ENCODE peak calls at places on chromosome 19, in four cellular contexts. X, P, V and S are unnamed samples. For H3K9me3, the result is how much of the 10 kb centered on the place peaks cover.

GRCh38 chr19:55406091-55406868 is 1.3 kb downstream of the UBE2S start:
- DNase-seq in V (no peak), P (no peak), X (no peak), S (no peak)

GRCh38 chr19:18366027-18366435 is 19.9 kb upstream of the GDF15 start:
- DNase-seq in X (no peak), P (no peak), V (no peak), S (no peak)

GRCh38 chr19:19528721-19529490 is at the start of gene YJEFN3:
- DNase-seq in P (no peak), X (no peak), V (no peak), S (no peak)

GRCh38 chr19:51138549-51138979 is 3.5 kb upstream of the SIGLEC7 start:
- DNase-seq in V (no peak), X (no peak), P (no peak), S (no peak)

GRCh38 chr19:50702870-50703829 is 16.5 kb downstream of the SHANK1 start:
- DNase-seq in X (no peak), P (no peak), V (peak), S (no peak)

GRCh38 chr19:15432018-15432494 is 13.3 kb upstream of the AKAP8L start:
- DNase-seq in V (no peak), P (no peak), X (no peak), S (no peak)

GRCh38 chr19:6740589-6741348 is 1.3 kb downstream of the TRIP10 start:
- DNase-seq in V (peak), X (peak), P (no peak), S (no peak)

GRCh38 chr19:11125994-11126685 is 29.4 kb downstream of the SPC24 start:
- DNase-seq in P (peak), V (peak), X (peak), S (no peak)

GRCh38 chr19:18832331-18833140 is 777 bp downstream of the UPF1 start:
- DNase-seq in X (peak), V (peak), P (peak), S (no peak)

GRCh38 chr19:4279530-4280422 is 710 bp downstream of the SHD start:
- DNase-seq in P (peak), V (no peak), X (no peak), S (no peak)
- TF ChIP-seq EZH2 in P (peak), V (no peak), X (peak), S (peak)

GRCh38 chr19:41698746-41699230 is 9.6 kb upstream of the CEACAM5 start:
- DNase-seq in P (no peak), V (no peak), X (no peak), S (no peak)
- H3K9me3 ChIP-seq in P (half or more), V (under half), X (under half), S (under half)

DNA sequence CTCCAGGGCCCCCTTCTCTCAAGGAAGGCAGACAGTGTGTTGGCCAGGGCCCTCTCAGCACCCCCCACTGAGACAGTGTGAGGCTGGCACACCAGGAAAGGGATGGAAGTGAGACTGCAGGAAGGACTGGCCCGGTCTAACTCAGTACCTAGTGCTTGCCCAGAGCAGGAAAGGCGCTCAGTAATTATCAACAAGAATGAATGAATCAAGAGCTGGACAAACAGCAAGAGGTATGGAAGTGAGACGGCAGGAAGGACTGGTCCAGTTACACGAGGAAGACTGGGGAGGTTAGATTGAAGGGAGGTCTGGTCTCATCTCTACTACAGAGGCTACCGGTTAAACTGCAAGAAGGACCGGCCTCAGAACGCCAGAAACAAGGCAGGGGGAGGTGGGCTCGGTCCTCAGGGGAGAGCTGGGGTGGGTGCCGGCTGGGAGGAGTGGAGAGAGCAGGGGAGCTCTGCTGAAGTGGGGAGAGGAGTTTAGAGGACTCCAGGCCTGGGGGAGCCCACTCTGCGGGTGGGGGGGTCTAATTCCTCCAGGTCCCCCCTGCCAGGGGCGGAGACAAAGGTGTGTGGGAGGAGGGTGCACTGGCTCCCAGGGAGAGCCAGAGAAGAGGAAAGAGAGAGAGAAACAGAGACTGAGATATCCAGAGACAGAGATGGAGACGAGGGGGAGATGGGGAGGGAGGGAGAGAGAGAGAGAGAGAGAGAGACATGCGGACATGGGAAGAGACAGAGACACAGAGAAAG is 1.1 kb downstream of the SLC8A2 start:
- DNase-seq in X (no peak), V (no peak), P (no peak), S (no peak)
- TF ChIP-seq EZH2 in X (no peak), V (no peak), P (no peak), S (no peak)

DNA sequence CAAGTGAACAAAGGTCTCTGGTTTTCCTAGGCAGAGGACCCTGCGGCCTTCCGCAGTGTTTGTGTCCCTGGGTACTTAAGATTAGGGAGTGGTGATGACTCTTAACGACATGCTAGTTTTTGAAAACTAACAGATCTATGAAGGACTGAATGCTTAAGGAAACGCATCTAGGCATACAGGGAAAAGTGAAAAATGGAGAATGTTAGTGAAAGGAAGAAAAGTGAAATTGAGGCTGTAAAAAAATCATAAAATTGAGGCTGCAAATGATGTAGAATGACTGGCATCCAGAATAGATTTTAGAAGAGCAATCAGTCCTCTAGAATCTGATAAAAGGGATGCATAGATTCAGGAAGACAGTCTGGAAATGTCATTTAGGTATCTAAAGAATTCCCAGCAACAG is 3.5 kb downstream of the ZNF260 start:
- DNase-seq in V (no peak), P (no peak), X (no peak), S (no peak)
- H3K9me3 ChIP-seq in V (under half), P (under half), X (under half), S (under half)

DNA sequence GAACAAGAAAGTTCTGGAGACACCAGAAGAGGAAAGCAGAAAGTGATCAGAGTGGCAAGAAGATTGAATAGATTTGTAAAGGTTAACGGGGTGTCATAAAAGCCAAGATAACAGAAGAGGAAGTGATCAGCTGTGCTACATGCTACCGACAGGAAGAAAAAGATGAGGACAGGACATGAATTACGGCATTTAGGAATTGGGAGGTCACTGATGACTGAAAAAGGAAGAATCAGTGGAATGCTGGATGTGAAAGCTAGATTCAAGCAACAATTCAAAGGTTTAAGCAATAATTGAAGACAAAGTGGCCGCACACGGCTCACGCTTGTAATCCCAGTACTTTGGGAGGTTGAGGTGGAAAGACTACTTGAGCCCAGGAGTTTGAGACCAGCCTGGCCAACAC is 15.1 kb downstream of the ZNF160 start:
- DNase-seq in P (no peak), V (no peak), X (no peak), S (no peak)
- TF ChIP-seq EZH2 in P (no peak), V (no peak), X (no peak), S (no peak)

GRCh38 chr19:56441206-56441792 is 35.8 kb downstream of the ZNF667 start:
- DNase-seq in X (no peak), V (no peak), P (no peak), S (no peak)
- H3K9me3 ChIP-seq in X (under half), V (half or more), P (half or more), S (under half)

GRCh38 chr19:917323-918151 is at the start of gene KISS1R:
- DNase-seq in X (peak), P (peak), V (peak), S (no peak)
- TF ChIP-seq EZH2 in X (no peak), P (peak), V (no peak), S (peak)

GRCh38 chr19:20860339-20860738 is 62.7 kb upstream of the ZNF85 start:
- DNase-seq in V (no peak), X (no peak), P (no peak), S (no peak)

GRCh38 chr19:20858861-20859260 is 64.2 kb upstream of the ZNF85 start:
- DNase-seq in X (no peak), V (no peak), P (peak), S (no peak)

GRCh38 chr19:20858218-20858617 is 64.8 kb upstream of the ZNF85 start:
- DNase-seq in V (no peak), P (peak), X (no peak), S (no peak)

DNA sequence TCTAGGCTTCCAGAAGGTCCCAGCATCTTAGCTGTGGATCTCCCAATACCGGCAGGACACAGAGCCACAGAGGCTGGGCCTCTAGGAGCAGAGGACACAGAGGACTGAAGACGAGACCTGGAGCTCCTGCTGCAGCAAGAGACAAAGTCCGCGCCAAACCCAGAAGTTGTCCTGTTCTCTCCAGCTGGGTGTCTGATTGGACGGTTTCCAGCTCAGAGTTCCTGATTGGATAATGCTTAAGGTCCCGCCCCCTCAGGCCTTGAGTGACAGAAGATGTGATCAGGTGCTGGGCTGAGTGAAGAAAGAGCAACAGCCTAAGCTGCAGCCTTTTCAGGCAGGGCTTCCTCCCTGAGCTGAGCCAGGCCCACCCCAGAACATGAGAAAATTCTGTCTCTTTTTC is 59.9 kb upstream of the ZNF85 start:
- DNase-seq in V (no peak), P (peak), X (no peak), S (no peak)
- H3K9me3 ChIP-seq in V (under half), P (under half), X (under half), S (under half)